ENCODE peak calls at places on chromosome 11, in four cellular contexts. E is activated CD4-positive, CD25-positive, alpha-beta regulatory T cell; X is germinal center; J is M059J. K is an unnamed sample.

GRCh38 chr11:82776377-82776776 is 42.7 kb upstream of the FAM181B start:
- DNase-seq in E (no peak), J (peak; percentile 34), X (no peak), K (no peak)

GRCh38 chr11:59193741-59194140 is 19.0 kb downstream of the MPEG1 start:
- DNase-seq in J (no peak), E (no peak), X (no peak), K (no peak)

GRCh38 chr11:79078999-79079398 is 361.8 kb downstream of the TENM4 start:
- DNase-seq in X (no peak), E (no peak), J (no peak), K (no peak)

GRCh38 chr11:95338430-95338991 is 107.5 kb upstream of the SESN3 start:
- DNase-seq in J (peak; percentile 6), X (no peak), E (no peak), K (peak; percentile 81)

GRCh38 chr11:95767498-95767897 is 22.1 kb downstream of the FAM76B start:
- DNase-seq in J (peak; percentile 25), X (no peak), E (no peak), K (no peak)

GRCh38 chr11:59011672-59012071 is 72.4 kb downstream of the GLYATL1 start:
- DNase-seq in E (no peak), X (no peak), J (no peak), K (no peak)

GRCh38 chr11:86440305-86440716 is 65.6 kb downstream of the CCDC81 start:
- DNase-seq in J (no peak), X (no peak), E (no peak), K (no peak)

GRCh38 chr11:46238967-46239800 is 38.3 kb upstream of the CREB3L1 start:
- DNase-seq in X (peak; percentile 89), E (peak; percentile 65), J (peak; percentile 90), K (peak; percentile 90)